ENCODE peak calls at places on chromosomes 16 and 17, in five cellular contexts. One of them, this sample, is unnamed.

GRCh38 chr17:69142473-69142802 is 743 bp upstream of the ABCA6 start:
- DNase-seq in tibial artery: no peak
- DNase-seq in heart right ventricle: no peak
- DNase-seq in thoracic aorta: no peak
- DNase-seq in IMR-90: peak; percentile 33
- DNase-seq in this sample: no peak

GRCh38 chr16:73056383-73056782 is 8.5 kb upstream of the ZFHX3 start:
- DNase-seq in tibial artery: no peak
- DNase-seq in heart right ventricle: no peak
- DNase-seq in thoracic aorta: no peak
- DNase-seq in IMR-90: no peak
- DNase-seq in this sample: no peak

GRCh38 chr17:17128476-17129075 is 77.6 kb downstream of the PLD6 start:
- DNase-seq in tibial artery: no peak
- DNase-seq in heart right ventricle: no peak
- DNase-seq in thoracic aorta: no peak
- DNase-seq in IMR-90: no peak
- DNase-seq in this sample: no peak

GRCh38 chr17:4607773-4608187 is 23.5 kb downstream of the SMTNL2 start:
- DNase-seq in tibial artery: peak; percentile 78
- DNase-seq in heart right ventricle: peak; percentile 68
- DNase-seq in thoracic aorta: no peak
- DNase-seq in IMR-90: peak; percentile 49
- DNase-seq in this sample: no peak

GRCh38 chr17:59001158-59001814 is 105.4 kb downstream of the TRIM37 start:
- DNase-seq in tibial artery: no peak
- DNase-seq in heart right ventricle: no peak
- DNase-seq in thoracic aorta: no peak
- DNase-seq in IMR-90: peak; percentile 67
- DNase-seq in this sample: peak; percentile 33

GRCh38 chr17:75404223-75404738 is 1.2 kb downstream of the GRB2 start:
- DNase-seq in tibial artery: peak; percentile 74
- DNase-seq in heart right ventricle: peak; percentile 36
- DNase-seq in thoracic aorta: no peak
- DNase-seq in IMR-90: peak; percentile 83
- DNase-seq in this sample: peak; percentile 90

GRCh38 chr16:1772908-1773702 is at the start of gene MRPS34:
- DNase-seq in tibial artery: peak; percentile 87
- DNase-seq in heart right ventricle: peak; percentile 86
- DNase-seq in thoracic aorta: no peak
- DNase-seq in IMR-90: peak; percentile 83
- DNase-seq in this sample: peak; percentile 75

GRCh38 chr17:75681289-75681688 is 14.2 kb downstream of the SAP30BP start:
- DNase-seq in tibial artery: no peak
- DNase-seq in heart right ventricle: no peak
- DNase-seq in thoracic aorta: no peak
- DNase-seq in IMR-90: peak; percentile 58
- DNase-seq in this sample: peak; percentile 60

GRCh38 chr16:31693733-31694132 is 166.0 kb downstream of the AHSP start:
- DNase-seq in tibial artery: no peak
- DNase-seq in heart right ventricle: no peak
- DNase-seq in thoracic aorta: no peak
- DNase-seq in IMR-90: no peak
- DNase-seq in this sample: no peak

GRCh38 chr16:57261806-57262205 is 16.7 kb downstream of the ARL2BP start:
- DNase-seq in tibial artery: peak; percentile 51
- DNase-seq in heart right ventricle: no peak
- DNase-seq in thoracic aorta: no peak
- DNase-seq in IMR-90: no peak
- DNase-seq in this sample: no peak

GRCh38 chr17:70171159-70171558 is 1.8 kb downstream of the KCNJ2 start:
- DNase-seq in tibial artery: no peak
- DNase-seq in heart right ventricle: no peak
- DNase-seq in thoracic aorta: no peak
- DNase-seq in IMR-90: no peak
- DNase-seq in this sample: no peak

GRCh38 chr17:80799553-80800403 is 191.9 kb upstream of the CHMP6 start:
- DNase-seq in tibial artery: no peak
- DNase-seq in heart right ventricle: no peak
- DNase-seq in thoracic aorta: no peak
- DNase-seq in IMR-90: no peak
- DNase-seq in this sample: no peak

GRCh38 chr17:35617505-35617904 is 30.4 kb downstream of the AP2B1 start:
- DNase-seq in tibial artery: no peak
- DNase-seq in heart right ventricle: no peak
- DNase-seq in thoracic aorta: no peak
- DNase-seq in IMR-90: no peak
- DNase-seq in this sample: no peak

GRCh38 chr17:35730400-35731005 is 936 bp upstream of the RASL10B start:
- DNase-seq in tibial artery: no peak
- DNase-seq in heart right ventricle: no peak
- DNase-seq in thoracic aorta: no peak
- DNase-seq in IMR-90: no peak
- DNase-seq in this sample: no peak

GRCh38 chr16:86575754-86576557 is 2.4 kb upstream of the FOXL1 start:
- DNase-seq in tibial artery: peak; percentile 94
- DNase-seq in heart right ventricle: peak; percentile 83
- DNase-seq in thoracic aorta: peak; percentile 79
- DNase-seq in IMR-90: peak; percentile 97
- DNase-seq in this sample: peak; percentile 94

GRCh38 chr16:13014516-13014915 is 113.1 kb downstream of the SHISA9 start:
- DNase-seq in tibial artery: no peak
- DNase-seq in heart right ventricle: no peak
- DNase-seq in thoracic aorta: no peak
- DNase-seq in IMR-90: no peak
- DNase-seq in this sample: no peak

GRCh38 chr17:9208381-9208780 is 187.1 kb downstream of the NTN1 start:
- DNase-seq in tibial artery: no peak
- DNase-seq in heart right ventricle: no peak
- DNase-seq in thoracic aorta: no peak
- DNase-seq in IMR-90: no peak
- DNase-seq in this sample: no peak

GRCh38 chr17:38562215-38562569 is 43.6 kb downstream of the SRCIN1 start:
- DNase-seq in tibial artery: no peak
- DNase-seq in heart right ventricle: no peak
- DNase-seq in thoracic aorta: no peak
- DNase-seq in IMR-90: no peak
- DNase-seq in this sample: no peak

GRCh38 chr16:58732545-58733247 is 1.4 kb downstream of the GOT2 start:
- DNase-seq in tibial artery: no peak
- DNase-seq in heart right ventricle: no peak
- DNase-seq in thoracic aorta: no peak
- DNase-seq in IMR-90: peak; percentile 42
- DNase-seq in this sample: peak; percentile 64

GRCh38 chr16:61858996-61859395 is 177.2 kb downstream of the CDH8 start:
- DNase-seq in tibial artery: no peak
- DNase-seq in heart right ventricle: no peak
- DNase-seq in thoracic aorta: no peak
- DNase-seq in IMR-90: no peak
- DNase-seq in this sample: peak; percentile 61

GRCh38 chr17:82491533-82491932 is 28.0 kb upstream of the FOXK2 start:
- DNase-seq in tibial artery: no peak
- DNase-seq in heart right ventricle: no peak
- DNase-seq in thoracic aorta: no peak
- DNase-seq in IMR-90: no peak
- DNase-seq in this sample: no peak

GRCh38 chr17:48492401-48493298 is 38.2 kb downstream of the HOXB1 start:
- DNase-seq in tibial artery: no peak
- DNase-seq in heart right ventricle: peak; percentile 75
- DNase-seq in thoracic aorta: peak; percentile 16
- DNase-seq in IMR-90: peak; percentile 74
- DNase-seq in this sample: peak; percentile 77

GRCh38 chr17:76747716-76748360 is 9.9 kb downstream of the MFSD11 start:
- DNase-seq in tibial artery: no peak
- DNase-seq in heart right ventricle: no peak
- DNase-seq in thoracic aorta: no peak
- DNase-seq in IMR-90: no peak
- DNase-seq in this sample: no peak

GRCh38 chr16:85709766-85710423 is 21.1 kb upstream of the GINS2 start:
- DNase-seq in tibial artery: no peak
- DNase-seq in heart right ventricle: no peak
- DNase-seq in thoracic aorta: no peak
- DNase-seq in IMR-90: no peak
- DNase-seq in this sample: no peak

GRCh38 chr16:65178151-65178550 is 56.3 kb upstream of the CDH11 start:
- DNase-seq in tibial artery: no peak
- DNase-seq in heart right ventricle: no peak
- DNase-seq in thoracic aorta: no peak
- DNase-seq in IMR-90: peak; percentile 74
- DNase-seq in this sample: peak; percentile 9

GRCh38 chr17:7886227-7887037 is 2.2 kb upstream of the CHD3 start:
- DNase-seq in tibial artery: no peak
- DNase-seq in heart right ventricle: no peak
- DNase-seq in thoracic aorta: no peak
- DNase-seq in IMR-90: peak; percentile 7
- DNase-seq in this sample: peak; percentile 25

GRCh38 chr16:16029431-16030011 is 80.1 kb downstream of the ABCC1 start:
- DNase-seq in tibial artery: no peak
- DNase-seq in heart right ventricle: no peak
- DNase-seq in thoracic aorta: no peak
- DNase-seq in IMR-90: peak; percentile 68
- DNase-seq in this sample: peak; percentile 17

GRCh38 chr17:64622931-64623654 is 39.0 kb downstream of the SMURF2 start:
- DNase-seq in tibial artery: no peak
- DNase-seq in heart right ventricle: no peak
- DNase-seq in thoracic aorta: no peak
- DNase-seq in IMR-90: peak; percentile 91
- DNase-seq in this sample: peak; percentile 96

GRCh38 chr16:57873218-57873617 is 70.9 kb upstream of the KIFC3 start:
- DNase-seq in tibial artery: no peak
- DNase-seq in heart right ventricle: no peak
- DNase-seq in thoracic aorta: no peak
- DNase-seq in IMR-90: no peak
- DNase-seq in this sample: no peak

GRCh38 chr16:23146877-23147601 is 2.2 kb downstream of the USP31 start:
- DNase-seq in tibial artery: no peak
- DNase-seq in heart right ventricle: no peak
- DNase-seq in thoracic aorta: no peak
- DNase-seq in IMR-90: no peak
- DNase-seq in this sample: no peak

GRCh38 chr17:29179232-29180036 is 764 bp downstream of the MYO18A start:
- DNase-seq in tibial artery: no peak
- DNase-seq in heart right ventricle: peak; percentile 54
- DNase-seq in thoracic aorta: no peak
- DNase-seq in IMR-90: no peak
- DNase-seq in this sample: peak; percentile 61

DNA sequence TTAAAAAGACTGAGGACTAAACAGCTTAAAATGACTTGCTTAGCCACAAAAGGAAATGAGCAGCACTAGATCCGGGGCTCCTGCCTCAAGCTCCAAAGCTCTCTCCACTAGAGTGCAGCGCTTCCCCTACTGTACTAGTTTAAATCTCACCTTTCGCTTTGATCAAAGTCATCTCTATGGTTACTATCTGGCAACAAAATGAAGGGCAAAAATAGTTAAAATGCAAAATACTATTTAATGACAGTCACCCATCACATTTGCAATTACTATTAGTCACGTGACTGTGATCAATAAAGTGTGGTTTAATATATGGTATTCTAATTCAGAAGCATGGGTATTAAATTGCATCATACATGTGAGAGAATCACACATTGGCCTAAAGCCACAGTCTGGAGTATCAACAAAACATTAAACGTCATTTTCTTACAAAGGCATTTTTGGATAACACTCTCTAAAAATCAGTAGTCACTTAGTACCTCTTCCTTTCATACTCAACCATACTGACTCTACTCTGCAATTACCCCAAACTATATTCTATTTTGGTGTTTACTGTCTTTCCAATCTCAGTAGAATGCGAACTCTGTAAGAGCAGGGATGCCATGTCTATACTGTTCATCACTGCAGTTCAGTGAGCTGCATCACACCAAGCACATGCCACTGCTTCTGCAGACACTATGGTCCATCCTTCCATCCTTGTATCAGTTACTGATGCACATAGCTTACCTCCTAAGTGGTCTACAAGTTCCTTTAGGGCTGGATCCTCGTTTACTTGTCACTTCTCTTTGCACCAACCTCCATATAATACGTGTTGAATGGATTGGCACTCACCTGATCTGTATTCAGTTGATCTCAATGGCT is 6.2 kb downstream of the PSMD12 start:
- DNase-seq in tibial artery: no peak
- DNase-seq in heart right ventricle: no peak
- DNase-seq in thoracic aorta: no peak
- DNase-seq in IMR-90: peak; percentile 45
- DNase-seq in this sample: peak; percentile 55
- TF ChIP-seq CTCF in tibial artery: no peak
- TF ChIP-seq CTCF in heart right ventricle: peak; percentile 25
- TF ChIP-seq CTCF in thoracic aorta: no peak
- TF ChIP-seq CTCF in IMR-90: peak; percentile 24
- TF ChIP-seq CTCF in this sample: peak; percentile 77

DNA sequence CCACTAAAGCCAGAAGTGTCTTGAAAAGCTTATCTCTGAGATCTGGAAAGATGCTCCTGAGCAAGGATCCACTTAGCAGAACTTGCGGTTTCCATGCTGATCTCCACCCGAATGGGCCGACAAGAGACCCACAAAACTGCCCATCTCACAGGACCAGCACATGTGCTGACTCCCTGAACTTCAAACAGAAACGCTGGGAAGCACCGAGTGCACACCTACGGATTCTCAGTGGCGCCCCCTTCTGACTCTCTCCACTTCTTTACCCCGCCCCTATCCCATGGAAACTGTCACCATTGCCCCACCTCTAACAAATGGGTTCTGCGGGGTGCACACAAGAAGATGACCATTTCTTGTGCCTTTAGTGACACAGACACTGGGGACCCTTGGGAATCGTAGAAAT is 21.4 kb downstream of the CDRT4 start:
- DNase-seq in tibial artery: no peak
- DNase-seq in heart right ventricle: no peak
- DNase-seq in thoracic aorta: no peak
- DNase-seq in IMR-90: no peak
- DNase-seq in this sample: no peak
- TF ChIP-seq CTCF in tibial artery: no peak
- TF ChIP-seq CTCF in heart right ventricle: no peak
- TF ChIP-seq CTCF in thoracic aorta: no peak
- TF ChIP-seq CTCF in IMR-90: peak; percentile 2
- TF ChIP-seq CTCF in this sample: peak; percentile 63

GRCh38 chr16:11956558-11956957 is 8.5 kb upstream of the TNFRSF17 start:
- DNase-seq in tibial artery: no peak
- DNase-seq in heart right ventricle: no peak
- DNase-seq in thoracic aorta: no peak
- DNase-seq in IMR-90: no peak
- DNase-seq in this sample: no peak
- TF ChIP-seq CTCF in tibial artery: no peak
- TF ChIP-seq CTCF in heart right ventricle: no peak
- TF ChIP-seq CTCF in thoracic aorta: no peak
- TF ChIP-seq CTCF in IMR-90: no peak
- TF ChIP-seq CTCF in this sample: no peak

GRCh38 chr16:6735631-6736030 is 597.0 kb upstream of the RBFOX1 start:
- DNase-seq in tibial artery: no peak
- DNase-seq in heart right ventricle: no peak
- DNase-seq in thoracic aorta: no peak
- DNase-seq in IMR-90: no peak
- DNase-seq in this sample: no peak
- TF ChIP-seq CTCF in tibial artery: no peak
- TF ChIP-seq CTCF in heart right ventricle: no peak
- TF ChIP-seq CTCF in thoracic aorta: no peak
- TF ChIP-seq CTCF in IMR-90: no peak
- TF ChIP-seq CTCF in this sample: no peak

This sample was measured in PC-3.